ENCODE peak calls at places on chromosome 19, in five cellular contexts. One of them, this sample, is unnamed.
A peak's percentile ranks its signal among the peaks of the same experiment; 100 is the strongest.

GRCh38 chr19:52935434-52935833 is 12.2 kb upstream of the ZNF888 start:
- DNase-seq in neural progenitor cell: no peak
- DNase-seq in brain microvascular endothelial cell: peak; percentile 43
- DNase-seq in heart left ventricle: no peak
- DNase-seq in fibroblast of lung: peak; percentile 51
- DNase-seq in this sample: no peak

GRCh38 chr19:17136026-17136425 is 60.4 kb downstream of the MYO9B start:
- DNase-seq in neural progenitor cell: peak; percentile 20
- DNase-seq in brain microvascular endothelial cell: no peak
- DNase-seq in heart left ventricle: no peak
- DNase-seq in fibroblast of lung: no peak
- DNase-seq in this sample: no peak

GRCh38 chr19:30686911-30687566 is 314.9 kb downstream of the ZNF536 start:
- DNase-seq in neural progenitor cell: no peak
- DNase-seq in brain microvascular endothelial cell: no peak
- DNase-seq in heart left ventricle: no peak
- DNase-seq in fibroblast of lung: no peak
- DNase-seq in this sample: no peak

GRCh38 chr19:28905996-28906395 is 307.0 kb downstream of the UQCRFS1 start:
- DNase-seq in neural progenitor cell: no peak
- DNase-seq in brain microvascular endothelial cell: peak; percentile 68
- DNase-seq in heart left ventricle: no peak
- DNase-seq in fibroblast of lung: peak; percentile 26
- DNase-seq in this sample: no peak

GRCh38 chr19:39032164-39032918 is at the start of gene FBXO27:
- DNase-seq in neural progenitor cell: peak; percentile 72
- DNase-seq in brain microvascular endothelial cell: no peak
- DNase-seq in heart left ventricle: peak; percentile 28
- DNase-seq in fibroblast of lung: no peak
- DNase-seq in this sample: peak; percentile 53

GRCh38 chr19:4328243-4328990 is 10.2 kb downstream of the STAP2 start:
- DNase-seq in neural progenitor cell: peak; percentile 98
- DNase-seq in brain microvascular endothelial cell: peak; percentile 96
- DNase-seq in heart left ventricle: peak; percentile 89
- DNase-seq in fibroblast of lung: peak; percentile 93
- DNase-seq in this sample: no peak

GRCh38 chr19:57362997-57363705 is at the start of the genes TRAPPC2B and ZNF547:
- DNase-seq in neural progenitor cell: peak; percentile 99
- DNase-seq in brain microvascular endothelial cell: peak; percentile 100
- DNase-seq in heart left ventricle: peak; percentile 99
- DNase-seq in fibroblast of lung: peak; percentile 100
- DNase-seq in this sample: peak; percentile 92

GRCh38 chr19:45368737-45369340 is 1.5 kb downstream of the ERCC2 start:
- DNase-seq in neural progenitor cell: peak; percentile 26
- DNase-seq in brain microvascular endothelial cell: no peak
- DNase-seq in heart left ventricle: no peak
- DNase-seq in fibroblast of lung: no peak
- DNase-seq in this sample: no peak

GRCh38 chr19:27734496-27735220 is 1478.3 kb downstream of the UQCRFS1 start:
- DNase-seq in neural progenitor cell: no peak
- DNase-seq in brain microvascular endothelial cell: no peak
- DNase-seq in heart left ventricle: no peak
- DNase-seq in fibroblast of lung: no peak
- DNase-seq in this sample: no peak

GRCh38 chr19:56637976-56638555 is 4.9 kb upstream of the SMIM17 start:
- DNase-seq in neural progenitor cell: peak; percentile 95
- DNase-seq in brain microvascular endothelial cell: peak; percentile 83
- DNase-seq in heart left ventricle: peak; percentile 87
- DNase-seq in fibroblast of lung: peak; percentile 74
- DNase-seq in this sample: peak; percentile 38

GRCh38 chr19:23378948-23379347 is 16.3 kb downstream of the ZNF91 start:
- DNase-seq in neural progenitor cell: no peak
- DNase-seq in brain microvascular endothelial cell: no peak
- DNase-seq in heart left ventricle: no peak
- DNase-seq in fibroblast of lung: no peak
- DNase-seq in this sample: no peak

GRCh38 chr19:423691-424466 is 14.9 kb upstream of the C2CD4C start:
- DNase-seq in neural progenitor cell: no peak
- DNase-seq in brain microvascular endothelial cell: no peak
- DNase-seq in heart left ventricle: no peak
- DNase-seq in fibroblast of lung: no peak
- DNase-seq in this sample: no peak

GRCh38 chr19:40165362-40165937 is 25.8 kb upstream of the MAP3K10 start:
- DNase-seq in neural progenitor cell: peak; percentile 83
- DNase-seq in brain microvascular endothelial cell: peak; percentile 7
- DNase-seq in heart left ventricle: peak; percentile 32
- DNase-seq in fibroblast of lung: peak; percentile 27
- DNase-seq in this sample: no peak

GRCh38 chr19:275958-276646 is 15.1 kb downstream of the PLPP2 start:
- DNase-seq in neural progenitor cell: no peak
- DNase-seq in brain microvascular endothelial cell: no peak
- DNase-seq in heart left ventricle: no peak
- DNase-seq in fibroblast of lung: no peak
- DNase-seq in this sample: no peak

GRCh38 chr19:17323973-17324327 is 10.7 kb downstream of the ANO8 start:
- DNase-seq in neural progenitor cell: no peak
- DNase-seq in brain microvascular endothelial cell: no peak
- DNase-seq in heart left ventricle: no peak
- DNase-seq in fibroblast of lung: no peak
- DNase-seq in this sample: no peak

GRCh38 chr19:3035542-3036118 is 6.5 kb upstream of the TLE2 start:
- DNase-seq in neural progenitor cell: peak; percentile 99
- DNase-seq in brain microvascular endothelial cell: peak; percentile 99
- DNase-seq in heart left ventricle: peak; percentile 100
- DNase-seq in fibroblast of lung: peak; percentile 99
- DNase-seq in this sample: peak; percentile 100
- TF ChIP-seq CTCF in neural progenitor cell: no peak
- TF ChIP-seq CTCF in brain microvascular endothelial cell: no peak
- TF ChIP-seq CTCF in heart left ventricle: peak; percentile 18
- TF ChIP-seq CTCF in fibroblast of lung: no peak
- TF ChIP-seq CTCF in this sample: no peak

GRCh38 chr19:55400281-55401087 is 7.1 kb downstream of the UBE2S start:
- DNase-seq in neural progenitor cell: no peak
- DNase-seq in brain microvascular endothelial cell: no peak
- DNase-seq in heart left ventricle: no peak
- DNase-seq in fibroblast of lung: no peak
- DNase-seq in this sample: no peak
- H3K27ac ChIP-seq in neural progenitor cell: peak overlapping the region; percentile 71
- H3K27ac ChIP-seq in brain microvascular endothelial cell: no peak overlapping the region
- H3K27ac ChIP-seq in heart left ventricle: no peak overlapping the region
- H3K27ac ChIP-seq in fibroblast of lung: no peak overlapping the region
- H3K27ac ChIP-seq in this sample: peak overlapping the region; percentile 97

GRCh38 chr19:50962245-50962644 is 7.1 kb downstream of the KLK6 start:
- DNase-seq in neural progenitor cell: no peak
- DNase-seq in brain microvascular endothelial cell: no peak
- DNase-seq in heart left ventricle: no peak
- DNase-seq in fibroblast of lung: no peak
- DNase-seq in this sample: no peak

GRCh38 chr19:50963381-50963780 is 6.0 kb downstream of the KLK6 start:
- DNase-seq in neural progenitor cell: no peak
- DNase-seq in brain microvascular endothelial cell: no peak
- DNase-seq in heart left ventricle: no peak
- DNase-seq in fibroblast of lung: no peak
- DNase-seq in this sample: no peak

GRCh38 chr19:50952890-50953289 is at the start of gene KLK5:
- DNase-seq in neural progenitor cell: no peak
- DNase-seq in brain microvascular endothelial cell: no peak
- DNase-seq in heart left ventricle: no peak
- DNase-seq in fibroblast of lung: no peak
- DNase-seq in this sample: peak; percentile 58

GRCh38 chr19:50959731-50960500 is 7.1 kb upstream of the KLK5 start:
- DNase-seq in neural progenitor cell: no peak
- DNase-seq in brain microvascular endothelial cell: no peak
- DNase-seq in heart left ventricle: no peak
- DNase-seq in fibroblast of lung: no peak
- DNase-seq in this sample: no peak

GRCh38 chr19:50957587-50957986 is 4.7 kb upstream of the KLK5 start:
- DNase-seq in neural progenitor cell: no peak
- DNase-seq in brain microvascular endothelial cell: no peak
- DNase-seq in heart left ventricle: no peak
- DNase-seq in fibroblast of lung: no peak
- DNase-seq in this sample: no peak
- TF ChIP-seq CTCF in neural progenitor cell: no peak
- TF ChIP-seq CTCF in brain microvascular endothelial cell: no peak
- TF ChIP-seq CTCF in heart left ventricle: no peak
- TF ChIP-seq CTCF in fibroblast of lung: no peak
- TF ChIP-seq CTCF in this sample: no peak

GRCh38 chr19:7931221-7932061 is 5.5 kb upstream of the CTXN1 start:
- DNase-seq in neural progenitor cell: no peak
- DNase-seq in brain microvascular endothelial cell: no peak
- DNase-seq in heart left ventricle: no peak
- DNase-seq in fibroblast of lung: no peak
- DNase-seq in this sample: no peak
- H3K27ac ChIP-seq in neural progenitor cell: no peak overlapping the region
- H3K27ac ChIP-seq in brain microvascular endothelial cell: no peak overlapping the region
- H3K27ac ChIP-seq in heart left ventricle: no peak overlapping the region
- H3K27ac ChIP-seq in fibroblast of lung: no peak overlapping the region
- H3K27ac ChIP-seq in this sample: peak overlapping the region; percentile 95

GRCh38 chr19:42037649-42038048 is 32.4 kb downstream of the GRIK5 start:
- DNase-seq in neural progenitor cell: no peak
- DNase-seq in brain microvascular endothelial cell: no peak
- DNase-seq in heart left ventricle: no peak
- DNase-seq in fibroblast of lung: no peak
- DNase-seq in this sample: no peak
- TF ChIP-seq CTCF in neural progenitor cell: no peak
- TF ChIP-seq CTCF in brain microvascular endothelial cell: no peak
- TF ChIP-seq CTCF in heart left ventricle: no peak
- TF ChIP-seq CTCF in fibroblast of lung: no peak
- TF ChIP-seq CTCF in this sample: no peak

DNA sequence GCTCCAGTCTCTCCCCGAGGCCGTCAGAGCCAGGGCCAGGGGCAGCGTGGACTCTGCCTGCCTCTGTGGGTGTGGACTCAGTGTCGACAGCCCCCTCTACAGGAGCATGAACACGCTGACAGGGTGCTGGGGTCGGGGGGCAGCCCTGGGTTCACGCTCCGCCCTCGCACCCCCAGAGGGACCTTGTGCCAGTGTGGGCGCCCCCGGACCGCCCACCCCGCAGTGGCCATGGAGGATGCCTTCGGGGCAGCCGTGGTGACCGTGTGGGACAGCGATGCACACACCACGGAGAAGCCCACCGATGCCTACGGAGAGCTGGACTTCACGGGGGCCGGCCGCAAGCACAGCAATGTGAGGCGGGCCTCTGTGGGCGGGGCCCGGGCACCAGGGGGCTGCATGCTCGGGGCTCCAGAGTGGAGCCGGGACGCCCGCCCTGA is 8.3 kb downstream of the TRPM4 start:
- DNase-seq in neural progenitor cell: no peak
- DNase-seq in brain microvascular endothelial cell: no peak
- DNase-seq in heart left ventricle: no peak
- DNase-seq in fibroblast of lung: no peak
- DNase-seq in this sample: no peak
- H3K27ac ChIP-seq in neural progenitor cell: no peak overlapping the region
- H3K27ac ChIP-seq in brain microvascular endothelial cell: no peak overlapping the region
- H3K27ac ChIP-seq in heart left ventricle: peak overlapping the region; percentile 85
- H3K27ac ChIP-seq in fibroblast of lung: no peak overlapping the region
- H3K27ac ChIP-seq in this sample: no peak overlapping the region

GRCh38 chr19:49916839-49917733 is 11.9 kb upstream of the ATF5 start:
- DNase-seq in neural progenitor cell: peak; percentile 49
- DNase-seq in brain microvascular endothelial cell: no peak
- DNase-seq in heart left ventricle: no peak
- DNase-seq in fibroblast of lung: no peak
- DNase-seq in this sample: no peak
- TF ChIP-seq CTCF in neural progenitor cell: peak; percentile 46
- TF ChIP-seq CTCF in brain microvascular endothelial cell: peak; percentile 45
- TF ChIP-seq CTCF in heart left ventricle: no peak
- TF ChIP-seq CTCF in fibroblast of lung: no peak
- TF ChIP-seq CTCF in this sample: no peak

GRCh38 chr19:18847516-18848463 is 16.0 kb downstream of the UPF1 start:
- DNase-seq in neural progenitor cell: no peak
- DNase-seq in brain microvascular endothelial cell: no peak
- DNase-seq in heart left ventricle: no peak
- DNase-seq in fibroblast of lung: peak; percentile 54
- DNase-seq in this sample: no peak

GRCh38 chr19:18848860-18849661 is 17.3 kb downstream of the UPF1 start:
- DNase-seq in neural progenitor cell: no peak
- DNase-seq in brain microvascular endothelial cell: peak; percentile 30
- DNase-seq in heart left ventricle: peak; percentile 82
- DNase-seq in fibroblast of lung: peak; percentile 67
- DNase-seq in this sample: peak; percentile 16

GRCh38 chr19:18845961-18846360 is 14.2 kb downstream of the UPF1 start:
- DNase-seq in neural progenitor cell: no peak
- DNase-seq in brain microvascular endothelial cell: no peak
- DNase-seq in heart left ventricle: no peak
- DNase-seq in fibroblast of lung: no peak
- DNase-seq in this sample: no peak

GRCh38 chr19:18844806-18845329 is 13.1 kb downstream of the UPF1 start:
- DNase-seq in neural progenitor cell: no peak
- DNase-seq in brain microvascular endothelial cell: no peak
- DNase-seq in heart left ventricle: no peak
- DNase-seq in fibroblast of lung: no peak
- DNase-seq in this sample: no peak

DNA sequence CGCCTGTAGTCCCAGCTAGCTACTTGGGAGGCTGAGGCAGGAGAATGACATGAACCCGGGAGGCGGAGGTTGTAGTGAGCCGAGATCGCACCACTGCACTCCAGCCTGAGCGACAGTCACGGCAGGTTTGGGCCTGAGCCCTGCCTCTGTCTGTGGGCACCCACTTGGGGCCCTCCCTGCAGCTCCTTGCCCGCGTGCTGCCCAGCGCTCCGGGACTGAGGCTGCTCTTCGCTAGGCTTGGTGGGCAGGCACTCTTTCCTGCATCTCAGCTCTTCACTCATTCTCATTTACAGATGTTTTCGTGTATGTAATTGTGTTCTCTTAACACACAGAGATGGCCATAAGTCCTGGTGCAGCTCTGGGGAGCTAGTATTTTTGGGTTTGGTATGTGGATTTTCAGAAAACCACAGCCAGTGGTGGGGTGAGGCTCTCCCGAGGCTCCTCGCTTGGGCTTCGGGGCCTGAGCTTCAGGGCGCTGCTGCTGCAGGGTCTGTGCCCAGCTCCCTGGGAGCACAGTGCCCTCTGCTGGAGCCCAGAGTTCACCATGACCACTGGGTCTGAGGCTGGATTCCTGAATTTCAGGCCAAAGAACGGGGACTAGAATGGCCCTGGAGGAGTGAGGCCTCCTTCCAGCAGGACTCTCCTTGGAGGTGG is 15.2 kb downstream of the UPF1 start:
- DNase-seq in neural progenitor cell: peak; percentile 91
- DNase-seq in brain microvascular endothelial cell: peak; percentile 54
- DNase-seq in heart left ventricle: peak; percentile 75
- DNase-seq in fibroblast of lung: peak; percentile 80
- DNase-seq in this sample: peak; percentile 67
- H3K27ac ChIP-seq in neural progenitor cell: no peak overlapping the region
- H3K27ac ChIP-seq in brain microvascular endothelial cell: no peak overlapping the region
- H3K27ac ChIP-seq in heart left ventricle: peak overlapping the region; percentile 56
- H3K27ac ChIP-seq in fibroblast of lung: peak overlapping the region; percentile 86
- H3K27ac ChIP-seq in this sample: peak overlapping the region; percentile 57

GRCh38 chr19:32691952-32692726 is 518 bp downstream of the NUDT19 start:
- DNase-seq in neural progenitor cell: peak; percentile 73
- DNase-seq in brain microvascular endothelial cell: peak; percentile 48
- DNase-seq in heart left ventricle: peak; percentile 72
- DNase-seq in fibroblast of lung: peak; percentile 72
- DNase-seq in this sample: no peak
- TF ChIP-seq CTCF in neural progenitor cell: no peak
- TF ChIP-seq CTCF in brain microvascular endothelial cell: no peak
- TF ChIP-seq CTCF in heart left ventricle: no peak
- TF ChIP-seq CTCF in fibroblast of lung: no peak
- TF ChIP-seq CTCF in this sample: no peak